ENCODE peak calls at places on chromosomes 7 and 10, in ten cellular contexts. N is PC-3, U is left kidney, G is NCI-H146, Z is CMK, B is SK-N-DZ, S is ascending aorta, I is ureter, K is MCF 10A, J is astrocyte of the spinal cord. C is an unnamed sample.

GRCh38 chr7:44884553-44885393 is 557 bp downstream of the PURB start:
- DNase-seq in N (peak; percentile 46), U (peak; percentile 75), G (peak; percentile 66), Z (peak; percentile 11), B (peak; percentile 24), S (peak; percentile 74), I (peak; percentile 62), K (peak; percentile 33), J (peak; percentile 67), C (peak; percentile 56)

GRCh38 chr7:25894902-25895791 is 256.9 kb upstream of the NFE2L3 start:
- DNase-seq in N (peak; percentile 52), U (peak; percentile 88), G (no peak), Z (peak; percentile 17), B (no peak), S (peak; percentile 84), I (peak; percentile 73), K (peak; percentile 6), J (peak; percentile 15), C (peak; percentile 77)

GRCh38 chr10:132713421-132714095 is 72.4 kb downstream of the NKX6-2 start:
- DNase-seq in N (no peak), U (peak; percentile 67), G (no peak), Z (no peak), B (no peak), S (peak; percentile 58), I (no peak), K (no peak), J (no peak), C (peak; percentile 6)

GRCh38 chr7:82179311-82179710 is 264.3 kb downstream of the CACNA2D1 start:
- DNase-seq in N (no peak), U (no peak), G (no peak), Z (no peak), B (no peak), S (no peak), I (no peak), K (no peak), J (no peak), C (no peak)

GRCh38 chr7:777679-778078 is 50.6 kb upstream of the PRKAR1B start:
- DNase-seq in N (no peak), U (no peak), G (no peak), Z (no peak), B (no peak), S (no peak), I (no peak), K (no peak), J (no peak), C (no peak)

GRCh38 chr10:103776878-103777591 is 78.3 kb downstream of the SH3PXD2A start:
- DNase-seq in N (no peak), U (no peak), G (no peak), Z (no peak), B (no peak), S (peak; percentile 84), I (no peak), K (peak; percentile 49), J (no peak), C (peak; percentile 39)

GRCh38 chr7:16930958-16931357 is 49.2 kb upstream of the AGR3 start:
- DNase-seq in N (no peak), U (no peak), G (no peak), Z (no peak), B (no peak), S (no peak), I (no peak), K (no peak), J (no peak), C (no peak)

GRCh38 chr10:66680886-66681285 is 244.9 kb upstream of the LRRTM3 start:
- DNase-seq in N (peak; percentile 53), U (no peak), G (no peak), Z (no peak), B (no peak), S (no peak), I (no peak), K (peak; percentile 12), J (no peak), C (no peak)

GRCh38 chr10:16909271-16909767 is 92.1 kb upstream of the RSU1 start:
- DNase-seq in N (no peak), U (no peak), G (no peak), Z (no peak), B (peak; percentile 83), S (no peak), I (no peak), K (no peak), J (no peak), C (no peak)

GRCh38 chr10:5448333-5449048 is 36.1 kb downstream of the NET1 start:
- DNase-seq in N (no peak), U (peak; percentile 58), G (no peak), Z (no peak), B (no peak), S (no peak), I (no peak), K (no peak), J (no peak), C (no peak)

GRCh38 chr10:110013615-110014293 is 6.0 kb downstream of the ADD3 start:
- DNase-seq in N (peak; percentile 74), U (no peak), G (no peak), Z (no peak), B (no peak), S (no peak), I (no peak), K (peak; percentile 24), J (no peak), C (no peak)

GRCh38 chr7:84847790-84848189 is 339.1 kb downstream of the SEMA3D start:
- DNase-seq in N (no peak), U (no peak), G (no peak), Z (no peak), B (no peak), S (no peak), I (no peak), K (no peak), J (no peak), C (no peak)

GRCh38 chr10:9015005-9015404 is 960.5 kb downstream of the GATA3 start:
- DNase-seq in N (no peak), U (no peak), G (no peak), Z (no peak), B (no peak), S (no peak), I (no peak), K (no peak), J (peak; percentile 33), C (no peak)

GRCh38 chr10:107442035-107442505 is 277.6 kb upstream of the SORCS1 start:
- DNase-seq in N (peak; percentile 71), U (peak; percentile 31), G (no peak), Z (no peak), B (no peak), S (no peak), I (no peak), K (peak; percentile 69), J (peak; percentile 43), C (no peak)

GRCh38 chr10:116272497-116273221 is at the start of gene GFRA1:
- DNase-seq in N (no peak), U (peak; percentile 81), G (no peak), Z (no peak), B (no peak), S (no peak), I (no peak), K (no peak), J (no peak), C (no peak)

GRCh38 chr10:34816067-34817002 is 1.2 kb upstream of the PARD3 start:
- DNase-seq in N (peak; percentile 70), U (peak; percentile 73), G (peak; percentile 26), Z (no peak), B (peak; percentile 46), S (peak; percentile 57), I (no peak), K (no peak), J (peak; percentile 45), C (peak; percentile 35)

GRCh38 chr10:104036518-104037260 is 49.0 kb downstream of the COL17A1 start:
- DNase-seq in N (no peak), U (no peak), G (no peak), Z (no peak), B (no peak), S (no peak), I (peak; percentile 32), K (no peak), J (no peak), C (no peak)

GRCh38 chr10:12782537-12782936 is 219.0 kb downstream of the CCDC3 start:
- DNase-seq in N (peak; percentile 39), U (peak; percentile 58), G (peak; percentile 56), Z (peak; percentile 20), B (peak; percentile 55), S (no peak), I (no peak), K (peak; percentile 56), J (no peak), C (peak; percentile 61)

GRCh38 chr10:86849495-86849894 is 93.1 kb downstream of the BMPR1A start:
- DNase-seq in N (no peak), U (no peak), G (no peak), Z (no peak), B (no peak), S (no peak), I (no peak), K (no peak), J (no peak), C (no peak)

GRCh38 chr10:3772349-3773222 is 12.4 kb downstream of the KLF6 start:
- DNase-seq in N (no peak), U (peak; percentile 36), G (no peak), Z (no peak), B (no peak), S (peak; percentile 60), I (no peak), K (no peak), J (peak; percentile 54), C (no peak)

GRCh38 chr10:71436268-71436922 is 39.7 kb downstream of the CDH23 start:
- DNase-seq in N (no peak), U (no peak), G (no peak), Z (no peak), B (no peak), S (no peak), I (peak; percentile 27), K (no peak), J (no peak), C (no peak)

GRCh38 chr7:40298421-40298820 is 163.6 kb downstream of the SUGCT start:
- DNase-seq in N (no peak), U (no peak), G (no peak), Z (no peak), B (no peak), S (no peak), I (no peak), K (no peak), J (peak; percentile 91), C (no peak)

GRCh38 chr7:76340617-76341131 is 18.1 kb downstream of the YWHAG start:
- DNase-seq in N (no peak), U (no peak), G (no peak), Z (no peak), B (no peak), S (no peak), I (no peak), K (peak; percentile 40), J (peak; percentile 80), C (no peak)

GRCh38 chr7:143361552-143362125 is 874 bp downstream of the FAM131B start:
- DNase-seq in N (no peak), U (peak; percentile 47), G (peak; percentile 55), Z (no peak), B (no peak), S (no peak), I (no peak), K (no peak), J (no peak), C (no peak)

C was measured in BE2C.